ENCODE peak calls at places on chromosomes 7 and 10, in nine cellular contexts. B is activated naive CD4-positive, alpha-beta T cell treated with anti-CD3 and anti-CD28 coated beads for 36 hours; E is GF-D8; I is activated CD4-positive, alpha-beta T cell treated with anti-CD3 and anti-CD28 coated beads, Interleukin-2, amount 10 ng/mL, durations not matched to agents 7 days and 5 days; U is heart right ventricle; N is kidney tubule cell; A is NCI-H1694 treated with DMSO at 0.1 percent for 48 hours; V is EL; G is CD4-positive, CD25-positive, alpha-beta regulatory T cell. H is an unnamed sample.

GRCh38 chr10:51748959-51749358 is 49.6 kb upstream of the CSTF2T start:
- DNase-seq in U (no peak), I (no peak), G (no peak), N (no peak), V (no peak), A (no peak), E (no peak), B (no peak), H (no peak)

GRCh38 chr7:21261627-21262564 is 166.0 kb upstream of the SP4 start:
- DNase-seq in U (peak), I (peak), E (no peak), G (peak), B (peak), N (peak), V (peak), A (no peak), H (no peak)

GRCh38 chr7:44615149-44615611 is 8.8 kb downstream of the OGDH start:
- DNase-seq in B (peak), A (no peak), I (no peak), E (no peak), N (peak), G (no peak), V (peak), U (peak), H (no peak)

GRCh38 chr7:137962875-137963507 is 38.9 kb downstream of the CREB3L2 start:
- DNase-seq in U (no peak), I (no peak), N (no peak), V (no peak), A (no peak), G (no peak), E (no peak), B (no peak), H (no peak)

GRCh38 chr7:32062150-32062549 is 8.1 kb downstream of the PDE1C start:
- DNase-seq in U (peak), A (peak), B (peak), V (peak), G (no peak), E (no peak), I (peak), N (peak), H (no peak)

GRCh38 chr10:48466611-48467240 is 138.1 kb downstream of the ARHGAP22 start:
- DNase-seq in E (no peak), B (no peak), N (no peak), A (no peak), U (no peak), V (no peak), G (no peak), I (no peak), H (no peak)

GRCh38 chr10:27558612-27559020 is 54.5 kb downstream of the RAB18 start:
- DNase-seq in B (peak), G (no peak), U (peak), A (peak), I (peak), N (peak), V (peak), E (no peak), H (no peak)

GRCh38 chr10:86744067-86744725 is 12.2 kb upstream of the BMPR1A start:
- DNase-seq in A (no peak), G (no peak), N (no peak), E (no peak), B (no peak), U (no peak), V (no peak), I (no peak), H (no peak)

GRCh38 chr7:135859548-135859947 is 110.9 kb upstream of the FAM180A start:
- DNase-seq in A (no peak), U (no peak), I (no peak), G (no peak), E (no peak), N (peak), B (no peak), V (peak), H (no peak)

GRCh38 chr10:34918060-34918840 is 103.2 kb upstream of the PARD3 start:
- DNase-seq in A (no peak), E (no peak), V (no peak), N (no peak), B (no peak), G (no peak), I (no peak), U (no peak), H (no peak)

GRCh38 chr10:24685958-24686540 is 37.6 kb downstream of the ARHGAP21 start:
- DNase-seq in U (no peak), V (peak), I (no peak), E (no peak), B (no peak), G (no peak), N (no peak), A (no peak), H (no peak)

GRCh38 chr7:84193787-84194186 is 802 bp downstream of the SEMA3A start:
- DNase-seq in G (no peak), V (no peak), I (no peak), A (no peak), E (no peak), U (no peak), N (no peak), B (no peak), H (no peak)

GRCh38 chr7:42745357-42746022 is 166.4 kb downstream of the C7orf25 start:
- DNase-seq in V (peak), A (no peak), E (no peak), B (peak), U (peak), G (no peak), I (peak), N (peak), H (no peak)

GRCh38 chr7:115297651-115298050 is 375.8 kb downstream of the MDFIC start:
- DNase-seq in E (no peak), U (no peak), I (no peak), V (peak), G (no peak), N (peak), A (no peak), B (peak), H (no peak)